ENCODE peak calls at places on chromosomes 7 and 10, in seven cellular contexts. One of them, this sample, is unnamed.

GRCh38 chr10:103784723-103785418 is 70.5 kb downstream of the SH3PXD2A start:
- DNase-seq in cardiac muscle cell: no peak
- DNase-seq in SJSA1: no peak
- DNase-seq in prostate gland: peak; percentile 40
- DNase-seq in IMR-90: no peak
- DNase-seq in CD8-positive, alpha-beta memory T cell: no peak
- DNase-seq in lower lobe of right lung: peak; percentile 87
- DNase-seq in this sample: no peak

GRCh38 chr7:5367661-5368060 is 56.0 kb downstream of the TNRC18 start:
- DNase-seq in IMR-90: no peak
- DNase-seq in cardiac muscle cell: no peak
- DNase-seq in prostate gland: no peak
- DNase-seq in lower lobe of right lung: no peak
- DNase-seq in SJSA1: no peak
- DNase-seq in CD8-positive, alpha-beta memory T cell: no peak
- DNase-seq in this sample: no peak

GRCh38 chr10:78302989-78303854 is 269.6 kb downstream of the RPS24 start:
- DNase-seq in prostate gland: peak; percentile 90
- DNase-seq in CD8-positive, alpha-beta memory T cell: peak; percentile 95
- DNase-seq in SJSA1: peak; percentile 95
- DNase-seq in lower lobe of right lung: peak; percentile 96
- DNase-seq in cardiac muscle cell: peak; percentile 94
- DNase-seq in IMR-90: peak; percentile 85
- DNase-seq in this sample: peak; percentile 98

GRCh38 chr7:155844526-155844925 is 32.3 kb upstream of the SHH start:
- DNase-seq in CD8-positive, alpha-beta memory T cell: no peak
- DNase-seq in lower lobe of right lung: no peak
- DNase-seq in prostate gland: no peak
- DNase-seq in IMR-90: no peak
- DNase-seq in SJSA1: no peak
- DNase-seq in cardiac muscle cell: no peak
- DNase-seq in this sample: no peak

GRCh38 chr7:77800158-77800557 is 1.6 kb downstream of the PHTF2 start:
- DNase-seq in prostate gland: no peak
- DNase-seq in SJSA1: no peak
- DNase-seq in lower lobe of right lung: no peak
- DNase-seq in IMR-90: peak; percentile 57
- DNase-seq in CD8-positive, alpha-beta memory T cell: no peak
- DNase-seq in cardiac muscle cell: peak; percentile 68
- DNase-seq in this sample: no peak

GRCh38 chr10:5628798-5629788 is 37.3 kb downstream of the ASB13 start:
- DNase-seq in cardiac muscle cell: peak; percentile 44
- DNase-seq in SJSA1: no peak
- DNase-seq in CD8-positive, alpha-beta memory T cell: no peak
- DNase-seq in prostate gland: peak; percentile 30
- DNase-seq in IMR-90: peak; percentile 60
- DNase-seq in lower lobe of right lung: no peak
- DNase-seq in this sample: no peak

GRCh38 chr7:135970682-135971365 is 6.3 kb downstream of the MTPN start:
- DNase-seq in prostate gland: no peak
- DNase-seq in IMR-90: no peak
- DNase-seq in lower lobe of right lung: no peak
- DNase-seq in SJSA1: no peak
- DNase-seq in CD8-positive, alpha-beta memory T cell: no peak
- DNase-seq in cardiac muscle cell: no peak
- DNase-seq in this sample: no peak

GRCh38 chr10:114635797-114636550 is 22.1 kb downstream of the ABLIM1 start:
- DNase-seq in prostate gland: peak; percentile 28
- DNase-seq in IMR-90: no peak
- DNase-seq in lower lobe of right lung: no peak
- DNase-seq in CD8-positive, alpha-beta memory T cell: no peak
- DNase-seq in SJSA1: no peak
- DNase-seq in cardiac muscle cell: no peak
- DNase-seq in this sample: no peak

GRCh38 chr10:49512121-49512809 is 26.7 kb downstream of the ERCC6 start:
- DNase-seq in cardiac muscle cell: peak; percentile 55
- DNase-seq in SJSA1: no peak
- DNase-seq in CD8-positive, alpha-beta memory T cell: peak; percentile 30
- DNase-seq in prostate gland: peak; percentile 54
- DNase-seq in lower lobe of right lung: no peak
- DNase-seq in IMR-90: peak; percentile 43
- DNase-seq in this sample: peak; percentile 53

GRCh38 chr7:74284781-74285259 is 4.4 kb upstream of the CLIP2 start:
- DNase-seq in lower lobe of right lung: no peak
- DNase-seq in cardiac muscle cell: no peak
- DNase-seq in SJSA1: no peak
- DNase-seq in IMR-90: no peak
- DNase-seq in prostate gland: no peak
- DNase-seq in CD8-positive, alpha-beta memory T cell: no peak
- DNase-seq in this sample: peak; percentile 79

GRCh38 chr7:1979591-1980560 is 252.9 kb downstream of the MAD1L1 start:
- DNase-seq in lower lobe of right lung: peak; percentile 40
- DNase-seq in prostate gland: peak; percentile 8
- DNase-seq in IMR-90: no peak
- DNase-seq in cardiac muscle cell: no peak
- DNase-seq in CD8-positive, alpha-beta memory T cell: no peak
- DNase-seq in SJSA1: no peak
- DNase-seq in this sample: peak; percentile 32

GRCh38 chr10:112634096-112634830 is 187.2 kb downstream of the VTI1A start:
- DNase-seq in SJSA1: no peak
- DNase-seq in IMR-90: peak; percentile 21
- DNase-seq in cardiac muscle cell: peak; percentile 46
- DNase-seq in lower lobe of right lung: no peak
- DNase-seq in prostate gland: no peak
- DNase-seq in CD8-positive, alpha-beta memory T cell: no peak
- DNase-seq in this sample: no peak

GRCh38 chr7:11607676-11608075 is 224.3 kb downstream of the THSD7A start:
- DNase-seq in lower lobe of right lung: no peak
- DNase-seq in cardiac muscle cell: peak; percentile 10
- DNase-seq in CD8-positive, alpha-beta memory T cell: no peak
- DNase-seq in SJSA1: no peak
- DNase-seq in IMR-90: no peak
- DNase-seq in prostate gland: no peak
- DNase-seq in this sample: no peak

GRCh38 chr10:31618541-31619291 is 299.7 kb downstream of the ZEB1 start:
- DNase-seq in IMR-90: peak; percentile 75
- DNase-seq in SJSA1: no peak
- DNase-seq in cardiac muscle cell: peak; percentile 74
- DNase-seq in CD8-positive, alpha-beta memory T cell: no peak
- DNase-seq in lower lobe of right lung: no peak
- DNase-seq in prostate gland: no peak
- DNase-seq in this sample: no peak

GRCh38 chr7:157559596-157560257 is 222.9 kb downstream of the DNAJB6 start:
- DNase-seq in prostate gland: no peak
- DNase-seq in CD8-positive, alpha-beta memory T cell: no peak
- DNase-seq in SJSA1: no peak
- DNase-seq in IMR-90: no peak
- DNase-seq in cardiac muscle cell: no peak
- DNase-seq in lower lobe of right lung: peak; percentile 39
- DNase-seq in this sample: no peak

GRCh38 chr7:157558061-157558460 is 221.3 kb downstream of the DNAJB6 start:
- DNase-seq in cardiac muscle cell: no peak
- DNase-seq in lower lobe of right lung: peak; percentile 40
- DNase-seq in SJSA1: no peak
- DNase-seq in CD8-positive, alpha-beta memory T cell: no peak
- DNase-seq in IMR-90: no peak
- DNase-seq in prostate gland: no peak
- DNase-seq in this sample: no peak

GRCh38 chr7:157558516-157558874 is 221.7 kb downstream of the DNAJB6 start:
- DNase-seq in IMR-90: no peak
- DNase-seq in SJSA1: no peak
- DNase-seq in CD8-positive, alpha-beta memory T cell: no peak
- DNase-seq in lower lobe of right lung: peak; percentile 35
- DNase-seq in prostate gland: no peak
- DNase-seq in cardiac muscle cell: no peak
- DNase-seq in this sample: no peak

GRCh38 chr7:157560258-157560654 is 223.5 kb downstream of the DNAJB6 start:
- DNase-seq in IMR-90: no peak
- DNase-seq in CD8-positive, alpha-beta memory T cell: no peak
- DNase-seq in lower lobe of right lung: peak; percentile 34
- DNase-seq in SJSA1: no peak
- DNase-seq in prostate gland: no peak
- DNase-seq in cardiac muscle cell: no peak
- DNase-seq in this sample: no peak

GRCh38 chr7:157558875-157559595 is 222.2 kb downstream of the DNAJB6 start:
- DNase-seq in CD8-positive, alpha-beta memory T cell: no peak
- DNase-seq in IMR-90: no peak
- DNase-seq in SJSA1: no peak
- DNase-seq in prostate gland: no peak
- DNase-seq in lower lobe of right lung: peak; percentile 37
- DNase-seq in cardiac muscle cell: no peak
- DNase-seq in this sample: peak; percentile 17
- H3K9me3 ChIP-seq in CD8-positive, alpha-beta memory T cell: no peaks in the 10 kb centered on the region
- H3K9me3 ChIP-seq in IMR-90: peaks cover 66% of the 10 kb centered on the region
- H3K9me3 ChIP-seq in SJSA1: peaks cover 3% of the 10 kb centered on the region
- H3K9me3 ChIP-seq in prostate gland: no peaks in the 10 kb centered on the region
- H3K9me3 ChIP-seq in lower lobe of right lung: no peaks in the 10 kb centered on the region
- H3K9me3 ChIP-seq in cardiac muscle cell: no peaks in the 10 kb centered on the region
- H3K9me3 ChIP-seq in this sample: no peaks in the 10 kb centered on the region

GRCh38 chr7:158325530-158326381 is 261.9 kb downstream of the PTPRN2 start:
- DNase-seq in cardiac muscle cell: no peak
- DNase-seq in prostate gland: peak; percentile 45
- DNase-seq in lower lobe of right lung: no peak
- DNase-seq in IMR-90: no peak
- DNase-seq in SJSA1: no peak
- DNase-seq in CD8-positive, alpha-beta memory T cell: no peak
- DNase-seq in this sample: no peak
- H3K9me3 ChIP-seq in cardiac muscle cell: no peaks in the 10 kb centered on the region
- H3K9me3 ChIP-seq in prostate gland: no peaks in the 10 kb centered on the region
- H3K9me3 ChIP-seq in lower lobe of right lung: no peaks in the 10 kb centered on the region
- H3K9me3 ChIP-seq in IMR-90: peaks cover 81% of the 10 kb centered on the region
- H3K9me3 ChIP-seq in SJSA1: peaks cover 10% of the 10 kb centered on the region
- H3K9me3 ChIP-seq in CD8-positive, alpha-beta memory T cell: no peaks in the 10 kb centered on the region
- H3K9me3 ChIP-seq in this sample: peaks cover 7% of the 10 kb centered on the region

GRCh38 chr10:82574081-82574480 is 699.1 kb downstream of the NRG3 start:
- DNase-seq in CD8-positive, alpha-beta memory T cell: no peak
- DNase-seq in cardiac muscle cell: no peak
- DNase-seq in IMR-90: no peak
- DNase-seq in lower lobe of right lung: no peak
- DNase-seq in prostate gland: no peak
- DNase-seq in SJSA1: no peak
- DNase-seq in this sample: no peak
- H3K9me3 ChIP-seq in CD8-positive, alpha-beta memory T cell: no peaks in the 10 kb centered on the region
- H3K9me3 ChIP-seq in cardiac muscle cell: no peaks in the 10 kb centered on the region
- H3K9me3 ChIP-seq in IMR-90: peaks cover 2% of the 10 kb centered on the region
- H3K9me3 ChIP-seq in lower lobe of right lung: no peaks in the 10 kb centered on the region
- H3K9me3 ChIP-seq in prostate gland: no peaks in the 10 kb centered on the region
- H3K9me3 ChIP-seq in SJSA1: no peaks in the 10 kb centered on the region
- H3K9me3 ChIP-seq in this sample: peaks cover 3% of the 10 kb centered on the region

GRCh38 chr7:27921081-27921836 is 181.3 kb downstream of the TAX1BP1 start:
- DNase-seq in prostate gland: peak; percentile 66
- DNase-seq in SJSA1: peak; percentile 67
- DNase-seq in CD8-positive, alpha-beta memory T cell: peak; percentile 16
- DNase-seq in IMR-90: peak; percentile 92
- DNase-seq in lower lobe of right lung: no peak
- DNase-seq in cardiac muscle cell: peak; percentile 89
- DNase-seq in this sample: no peak
- H3K9me3 ChIP-seq in prostate gland: no peaks in the 10 kb centered on the region
- H3K9me3 ChIP-seq in SJSA1: peaks cover 3% of the 10 kb centered on the region
- H3K9me3 ChIP-seq in CD8-positive, alpha-beta memory T cell: no peaks in the 10 kb centered on the region
- H3K9me3 ChIP-seq in IMR-90: no peaks in the 10 kb centered on the region
- H3K9me3 ChIP-seq in lower lobe of right lung: no peaks in the 10 kb centered on the region
- H3K9me3 ChIP-seq in cardiac muscle cell: no peaks in the 10 kb centered on the region
- H3K9me3 ChIP-seq in this sample: no peaks in the 10 kb centered on the region

GRCh38 chr7:145916776-145917175 is 199.8 kb upstream of the CNTNAP2 start:
- DNase-seq in SJSA1: no peak
- DNase-seq in prostate gland: no peak
- DNase-seq in cardiac muscle cell: no peak
- DNase-seq in CD8-positive, alpha-beta memory T cell: no peak
- DNase-seq in lower lobe of right lung: no peak
- DNase-seq in IMR-90: no peak
- DNase-seq in this sample: no peak
- H3K9me3 ChIP-seq in SJSA1: peaks cover 3% of the 10 kb centered on the region
- H3K9me3 ChIP-seq in prostate gland: no peaks in the 10 kb centered on the region
- H3K9me3 ChIP-seq in cardiac muscle cell: no peaks in the 10 kb centered on the region
- H3K9me3 ChIP-seq in CD8-positive, alpha-beta memory T cell: no peaks in the 10 kb centered on the region
- H3K9me3 ChIP-seq in lower lobe of right lung: peaks cover 19% of the 10 kb centered on the region
- H3K9me3 ChIP-seq in IMR-90: peaks cover 8% of the 10 kb centered on the region
- H3K9me3 ChIP-seq in this sample: peaks cover 9% of the 10 kb centered on the region

GRCh38 chr7:57308631-57309408 is 141.2 kb upstream of the ZNF716 start:
- DNase-seq in CD8-positive, alpha-beta memory T cell: no peak
- DNase-seq in lower lobe of right lung: no peak
- DNase-seq in IMR-90: no peak
- DNase-seq in cardiac muscle cell: no peak
- DNase-seq in prostate gland: no peak
- DNase-seq in SJSA1: no peak
- DNase-seq in this sample: peak; percentile 4
- H3K9me3 ChIP-seq in CD8-positive, alpha-beta memory T cell: no peaks in the 10 kb centered on the region
- H3K9me3 ChIP-seq in lower lobe of right lung: no peaks in the 10 kb centered on the region
- H3K9me3 ChIP-seq in IMR-90: peaks cover 20% of the 10 kb centered on the region
- H3K9me3 ChIP-seq in cardiac muscle cell: no peaks in the 10 kb centered on the region
- H3K9me3 ChIP-seq in prostate gland: no peaks in the 10 kb centered on the region
- H3K9me3 ChIP-seq in SJSA1: no peaks in the 10 kb centered on the region
- H3K9me3 ChIP-seq in this sample: no peaks in the 10 kb centered on the region

DNA sequence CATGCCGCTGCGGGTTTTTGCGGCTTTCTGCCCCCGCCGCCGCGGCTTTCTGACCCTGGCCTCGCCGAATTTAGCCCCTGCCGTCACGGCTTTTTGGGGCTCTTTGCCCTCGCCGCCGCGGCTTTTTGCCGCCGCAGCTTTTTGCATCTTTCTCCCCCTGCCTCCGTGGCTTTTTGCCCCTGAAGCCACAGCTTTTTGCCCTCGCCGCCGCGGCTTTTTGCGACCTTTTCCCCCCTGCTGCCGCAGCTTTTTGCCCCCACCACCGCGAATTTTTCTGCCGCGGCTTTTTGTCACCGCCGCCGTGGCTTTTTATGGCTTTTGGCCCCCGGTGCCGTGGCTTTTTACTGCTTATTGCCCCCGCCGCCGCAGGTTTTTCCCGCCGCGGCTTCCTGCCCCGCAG is 636.5 kb downstream of the ZNF716 start:
- DNase-seq in prostate gland: no peak
- DNase-seq in lower lobe of right lung: no peak
- DNase-seq in IMR-90: no peak
- DNase-seq in CD8-positive, alpha-beta memory T cell: no peak
- DNase-seq in SJSA1: peak; percentile 22
- DNase-seq in cardiac muscle cell: no peak
- DNase-seq in this sample: no peak
- H3K9me3 ChIP-seq in prostate gland: no peaks in the 10 kb centered on the region
- H3K9me3 ChIP-seq in lower lobe of right lung: no peaks in the 10 kb centered on the region
- H3K9me3 ChIP-seq in IMR-90: peaks cover 6% of the 10 kb centered on the region
- H3K9me3 ChIP-seq in CD8-positive, alpha-beta memory T cell: no peaks in the 10 kb centered on the region
- H3K9me3 ChIP-seq in SJSA1: no peaks in the 10 kb centered on the region
- H3K9me3 ChIP-seq in cardiac muscle cell: no peaks in the 10 kb centered on the region
- H3K9me3 ChIP-seq in this sample: peaks cover 2% of the 10 kb centered on the region

GRCh38 chr7:68967598-68967997 is 630.7 kb upstream of the AUTS2 start:
- DNase-seq in IMR-90: no peak
- DNase-seq in SJSA1: no peak
- DNase-seq in CD8-positive, alpha-beta memory T cell: no peak
- DNase-seq in prostate gland: no peak
- DNase-seq in cardiac muscle cell: no peak
- DNase-seq in lower lobe of right lung: no peak
- DNase-seq in this sample: no peak
- H3K9me3 ChIP-seq in IMR-90: peaks cover 14% of the 10 kb centered on the region
- H3K9me3 ChIP-seq in SJSA1: peaks cover 4% of the 10 kb centered on the region
- H3K9me3 ChIP-seq in CD8-positive, alpha-beta memory T cell: no peaks in the 10 kb centered on the region
- H3K9me3 ChIP-seq in prostate gland: no peaks in the 10 kb centered on the region
- H3K9me3 ChIP-seq in cardiac muscle cell: no peaks in the 10 kb centered on the region
- H3K9me3 ChIP-seq in lower lobe of right lung: no peaks in the 10 kb centered on the region
- H3K9me3 ChIP-seq in this sample: peaks cover 3% of the 10 kb centered on the region

This sample was measured in Caco-2.